ENCODE peak calls at places on chromosomes 12 and 14, in seven cellular contexts. X is fibroblast of villous mesenchyme, C is RPMI8226, V is lower lobe of right lung, B is Daoy, S is HT1080, H is AG10803. F is an unnamed sample.

GRCh38 chr14:64680675-64681060 is 23.6 kb upstream of the PLEKHG3 start:
- DNase-seq in X (no peak), C (no peak), V (no peak), B (no peak), S (no peak), H (no peak), F (no peak)

GRCh38 chr14:37848985-37849605 is 253.7 kb downstream of the TTC6 start:
- DNase-seq in X (no peak), C (no peak), V (no peak), B (no peak), S (no peak), H (no peak), F (no peak)

GRCh38 chr14:100147691-100148464 is 11.6 kb downstream of the DEGS2 start:
- DNase-seq in X (no peak), C (no peak), V (no peak), B (no peak), S (no peak), H (no peak), F (no peak)

GRCh38 chr12:128920468-128920867 is 67.2 kb downstream of the GLT1D1 start:
- DNase-seq in X (peak), C (no peak), V (no peak), B (peak), S (peak), H (peak), F (no peak)

GRCh38 chr14:72965249-72965648 is 39.0 kb downstream of the DCAF4 start:
- DNase-seq in X (peak), C (peak), V (no peak), B (no peak), S (peak), H (peak), F (no peak)

GRCh38 chr14:99039316-99040041 is 232.5 kb downstream of the BCL11B start:
- DNase-seq in X (no peak), C (no peak), V (no peak), B (no peak), S (no peak), H (no peak), F (no peak)

GRCh38 chr14:22668417-22668816 is 24.3 kb upstream of the OR6J1 start:
- DNase-seq in X (peak), C (no peak), V (no peak), B (no peak), S (no peak), H (peak), F (no peak)

GRCh38 chr12:100688451-100688864 is 106.1 kb upstream of the ANO4 start:
- DNase-seq in X (peak), C (peak), V (no peak), B (no peak), S (peak), H (peak), F (no peak)

GRCh38 chr14:60815371-60815770 is 80.8 kb downstream of the MNAT1 start:
- DNase-seq in X (no peak), C (no peak), V (no peak), B (no peak), S (no peak), H (peak), F (peak)

GRCh38 chr14:29630566-29631160 is 297.0 kb downstream of the PRKD1 start:
- DNase-seq in X (peak), C (no peak), V (no peak), B (no peak), S (no peak), H (peak), F (no peak)

GRCh38 chr12:49019435-49020317 is 1.1 kb upstream of the PRKAG1 start:
- DNase-seq in X (peak), C (peak), V (no peak), B (peak), S (peak), H (peak), F (peak)

GRCh38 chr14:71659165-71659564 is 273.1 kb upstream of the RGS6 start:
- DNase-seq in X (peak), C (no peak), V (no peak), B (peak), S (peak), H (no peak), F (peak)

GRCh38 chr14:29627141-29627540 is 300.5 kb downstream of the PRKD1 start:
- DNase-seq in X (no peak), C (no peak), V (no peak), B (peak), S (peak), H (peak), F (no peak)

GRCh38 chr14:37623552-37623951 is 28.1 kb downstream of the TTC6 start:
- DNase-seq in X (no peak), C (no peak), V (no peak), B (peak), S (peak), H (peak), F (no peak)

GRCh38 chr12:3491938-3492867 is 1.2 kb downstream of the PRMT8 start:
- DNase-seq in X (peak), C (peak), V (peak), B (peak), S (peak), H (peak), F (no peak)

GRCh38 chr14:34527591-34527990 is 11.9 kb downstream of the EAPP start:
- DNase-seq in X (no peak), C (no peak), V (no peak), B (no peak), S (no peak), H (no peak), F (no peak)

GRCh38 chr14:74570696-74571095 is 41.3 kb downstream of the LTBP2 start:
- DNase-seq in X (no peak), C (no peak), V (no peak), B (no peak), S (no peak), H (no peak), F (no peak)

GRCh38 chr12:23204933-23205778 is 580.2 kb downstream of the ETNK1 start:
- DNase-seq in X (peak), C (peak), V (no peak), B (peak), S (peak), H (peak), F (peak)

GRCh38 chr14:106490442-106490841 is 964.1 kb downstream of the TMEM121 start:
- DNase-seq in X (no peak), C (no peak), V (no peak), B (no peak), S (no peak), H (no peak), F (no peak)

GRCh38 chr14:39265032-39265431 is 31.3 kb downstream of the MIA2 start:
- DNase-seq in X (peak), C (no peak), V (no peak), B (peak), S (peak), H (peak), F (no peak)

GRCh38 chr12:59357811-59358210 is 238.0 kb upstream of the SLC16A7 start:
- DNase-seq in X (no peak), C (no peak), V (no peak), B (no peak), S (peak), H (no peak), F (no peak)

GRCh38 chr14:57486767-57487379 is 6.8 kb downstream of the CCDC198 start:
- DNase-seq in X (peak), C (peak), V (no peak), B (peak), S (peak), H (peak), F (peak)

GRCh38 chr12:9881246-9881645 is at the start of gene KLRF2:
- DNase-seq in X (no peak), C (no peak), V (no peak), B (no peak), S (no peak), H (no peak), F (no peak)

GRCh38 chr14:40981247-40981646 is 625.4 kb upstream of the LRFN5 start:
- DNase-seq in X (no peak), C (no peak), V (no peak), B (peak), S (peak), H (no peak), F (no peak)

GRCh38 chr14:67733609-67734008 is 31.9 kb downstream of the RDH12 start:
- DNase-seq in X (peak), C (no peak), V (no peak), B (no peak), S (no peak), H (no peak), F (no peak)